ENCODE peak calls at places on chromosomes 5 and 9, in five cellular contexts. Z is tibial nerve, A is NCI-H510A treated with DMSO at 0.1 percent for 48 hours, U is left colon, W is lung microvascular endothelial cell. T is an unnamed sample.

GRCh38 chr5:95172659-95173058 is 112.2 kb downstream of the MCTP1 start:
- DNase-seq in Z (no peak), A (no peak), U (no peak), W (no peak), T (no peak)

GRCh38 chr5:44402084-44402483 is 12.9 kb upstream of the FGF10 start:
- DNase-seq in Z (no peak), A (no peak), U (no peak), W (no peak), T (no peak)

GRCh38 chr5:173848986-173849596 is 39.1 kb upstream of the CPEB4 start:
- DNase-seq in Z (no peak), A (no peak), U (no peak), W (no peak), T (no peak)

GRCh38 chr9:112271466-112272098 is 61.8 kb downstream of the PTBP3 start:
- DNase-seq in Z (no peak), A (peak), U (no peak), W (no peak), T (no peak)

GRCh38 chr5:168976311-168976893 is 324.5 kb downstream of the SLIT3 start:
- DNase-seq in Z (no peak), A (no peak), U (no peak), W (no peak), T (no peak)

GRCh38 chr9:24479696-24480095 is 66.0 kb downstream of the IZUMO3 start:
- DNase-seq in Z (no peak), A (no peak), U (no peak), W (no peak), T (no peak)

GRCh38 chr9:127825319-127826051 is 22.8 kb downstream of the FPGS start:
- DNase-seq in Z (no peak), A (no peak), U (peak), W (peak), T (no peak)

GRCh38 chr5:164298165-164298564 is 792.7 kb downstream of the MAT2B start:
- DNase-seq in Z (no peak), A (no peak), U (no peak), W (no peak), T (no peak)

GRCh38 chr9:20811872-20812271 is 127.8 kb downstream of the FOCAD start:
- DNase-seq in Z (no peak), A (no peak), U (no peak), W (no peak), T (no peak)

GRCh38 chr5:75156585-75156984 is 80.1 kb downstream of the ANKRD31 start:
- DNase-seq in Z (no peak), A (no peak), U (no peak), W (no peak), T (peak)

GRCh38 chr9:34332370-34332964 is 3.1 kb downstream of the NUDT2 start:
- DNase-seq in Z (peak), A (peak), U (no peak), W (peak), T (peak)

GRCh38 chr9:133785753-133786370 is 47.7 kb upstream of the SARDH start:
- DNase-seq in Z (no peak), A (no peak), U (no peak), W (no peak), T (no peak)